ENCODE peak calls at places on chromosomes 13 and 19, in eight cellular contexts. Q is HTR-8/SVneo; S is stimulated activated CD8-positive, alpha-beta memory T cell treated with anti-CD3 and anti-CD28 coated beads, Interleukin-12 subunit alpha, Interleukin-12 subunit beta, amount 100 ng/mL, for 4 hours; O is choroid plexus epithelial cell; B is heart right ventricle; R is T-helper 9 cell; T is left ventricle myocardium superior; V is NCI-H1694. E is an unnamed sample.

GRCh38 chr19:2477732-2478191 is 1.8 kb downstream of the GADD45B start:
- DNase-seq in Q (no peak), S (no peak), O (peak), B (peak), R (no peak), T (peak), V (no peak), E (peak)

GRCh38 chr13:107864543-107865460 is 350.5 kb downstream of the LIG4 start:
- DNase-seq in Q (no peak), S (no peak), O (peak), B (peak), R (no peak), T (no peak), V (peak), E (peak)

GRCh38 chr19:29672933-29673336 is 7.7 kb downstream of the PLEKHF1 start:
- DNase-seq in Q (no peak), S (peak), O (no peak), B (no peak), R (peak), T (no peak), V (no peak), E (no peak)

GRCh38 chr13:102470283-102470920 is 68.6 kb upstream of the FGF14 start:
- DNase-seq in Q (no peak), S (no peak), O (no peak), B (no peak), R (no peak), T (no peak), V (no peak), E (no peak)

GRCh38 chr19:24065865-24066604 is 21.0 kb upstream of the ZNF254 start:
- DNase-seq in Q (no peak), S (no peak), O (no peak), B (no peak), R (no peak), T (no peak), V (no peak), E (no peak)

GRCh38 chr19:49514151-49514550 is 1.7 kb downstream of the FCGRT start:
- DNase-seq in Q (no peak), S (no peak), O (no peak), B (no peak), R (no peak), T (no peak), V (no peak), E (no peak)

GRCh38 chr19:39430675-39431593 is 4.8 kb downstream of the RPS16 start:
- DNase-seq in Q (peak), S (peak), O (peak), B (peak), R (peak), T (no peak), V (no peak), E (peak)

GRCh38 chr13:71785361-71785760 is 81.6 kb downstream of the DACH1 start:
- DNase-seq in Q (no peak), S (no peak), O (no peak), B (no peak), R (no peak), T (no peak), V (no peak), E (no peak)

GRCh38 chr13:37418490-37418889 is 180.1 kb downstream of the POSTN start:
- DNase-seq in Q (no peak), S (no peak), O (peak), B (no peak), R (no peak), T (no peak), V (no peak), E (peak)

GRCh38 chr13:112771877-112772538 is 82.2 kb downstream of the ATP11A start:
- DNase-seq in Q (no peak), S (no peak), O (no peak), B (no peak), R (no peak), T (no peak), V (no peak), E (no peak)

GRCh38 chr19:51323481-51323891 is 12.0 kb downstream of the IGLON5 start:
- DNase-seq in Q (no peak), S (no peak), O (no peak), B (no peak), R (no peak), T (no peak), V (no peak), E (no peak)

GRCh38 chr13:27644302-27644701 is 22.6 kb downstream of the POLR1D start:
- DNase-seq in Q (no peak), S (no peak), O (peak), B (no peak), R (no peak), T (no peak), V (no peak), E (peak)

GRCh38 chr13:31179754-31180153 is 18.1 kb upstream of the HSPH1 start:
- DNase-seq in Q (no peak), S (no peak), O (no peak), B (no peak), R (no peak), T (no peak), V (no peak), E (no peak)

GRCh38 chr19:30520735-30521479 is 148.7 kb downstream of the ZNF536 start:
- DNase-seq in Q (no peak), S (no peak), O (no peak), B (no peak), R (no peak), T (no peak), V (no peak), E (no peak)

GRCh38 chr13:97905517-97905916 is 48.0 kb upstream of the IPO5 start:
- DNase-seq in Q (no peak), S (no peak), O (no peak), B (no peak), R (no peak), T (no peak), V (no peak), E (no peak)

GRCh38 chr19:1872807-1873523 is 9.6 kb upstream of the KLF16 start:
- DNase-seq in Q (no peak), S (no peak), O (no peak), B (no peak), R (no peak), T (no peak), V (no peak), E (no peak)

GRCh38 chr19:58182989-58183821 is at the start of gene ZNF274:
- DNase-seq in Q (peak), S (peak), O (peak), B (peak), R (peak), T (peak), V (peak), E (peak)

GRCh38 chr13:45224181-45224580 is 23.3 kb upstream of the KCTD4 start:
- DNase-seq in Q (no peak), S (no peak), O (no peak), B (no peak), R (no peak), T (no peak), V (no peak), E (peak)

GRCh38 chr13:112934075-112934474 is 34.9 kb upstream of the MCF2L start:
- DNase-seq in Q (no peak), S (no peak), O (peak), B (no peak), R (no peak), T (no peak), V (no peak), E (no peak)